ENCODE peak calls at places on chromosomes 1 and 21, in nine cellular contexts. K is GM13977, O is HFF-Myc, L is PC-9, W is nephron progenitor cell, M is transverse colon, Q is tibial artery, D is brain microvascular endothelial cell, Y is upper lobe of left lung. J is an unnamed sample.

GRCh38 chr1:234309598-234310459 is 63.4 kb upstream of the COA6 start:
- DNase-seq in L (peak; percentile 58), D (peak; percentile 55), M (peak; percentile 69), K (peak; percentile 84), Y (peak; percentile 61), Q (peak; percentile 51), W (peak; percentile 75), O (no peak), J (no peak)

GRCh38 chr1:172382406-172382805 is 38.1 kb upstream of the C1orf105 start:
- DNase-seq in Q (no peak), L (no peak), O (no peak), Y (no peak), D (no peak), W (no peak), M (no peak), K (no peak), J (no peak)

GRCh38 chr1:44497422-44498170 is 92.5 kb downstream of the RNF220 start:
- DNase-seq in D (no peak), Y (no peak), O (no peak), Q (no peak), M (no peak), W (no peak), L (no peak), K (no peak), J (no peak)

GRCh38 chr1:173122958-173123852 is 72.5 kb upstream of the TNFSF18 start:
- DNase-seq in L (peak; percentile 69), D (peak; percentile 79), Y (no peak), W (no peak), K (no peak), O (peak; percentile 59), M (peak; percentile 61), Q (peak; percentile 78), J (peak; percentile 89)

GRCh38 chr21:46122241-46122671 is 24.3 kb downstream of the COL6A2 start:
- DNase-seq in L (no peak), O (no peak), M (peak; percentile 6), W (no peak), Q (peak; percentile 16), K (no peak), Y (no peak), D (peak; percentile 84), J (no peak)

GRCh38 chr1:1047407-1047806 is 26.7 kb downstream of the RNF223 start:
- DNase-seq in Y (peak; percentile 75), D (no peak), Q (no peak), L (no peak), W (no peak), O (no peak), K (no peak), M (no peak), J (no peak)

GRCh38 chr1:76247261-76247852 is 172.8 kb downstream of the ST6GALNAC3 start:
- DNase-seq in K (no peak), Q (no peak), M (no peak), Y (no peak), D (no peak), W (peak; percentile 7), O (no peak), L (no peak), J (no peak)

GRCh38 chr1:27621067-27621920 is 13.7 kb downstream of the FGR start:
- DNase-seq in K (no peak), Q (no peak), O (no peak), Y (no peak), M (no peak), D (peak; percentile 51), L (no peak), W (no peak), J (no peak)

GRCh38 chr1:8739377-8739776 is 78.1 kb downstream of the RERE start:
- DNase-seq in W (no peak), L (no peak), M (no peak), K (no peak), Q (no peak), O (no peak), D (no peak), Y (no peak), J (no peak)

GRCh38 chr1:7623886-7624285 is 147.2 kb upstream of the VAMP3 start:
- DNase-seq in D (no peak), Y (no peak), Q (no peak), K (no peak), M (no peak), W (no peak), L (no peak), O (no peak), J (no peak)

GRCh38 chr1:175274368-175274767 is 81.8 kb upstream of the KIAA0040 start:
- DNase-seq in M (no peak), O (no peak), L (no peak), Q (no peak), D (no peak), K (peak; percentile 7), Y (no peak), W (no peak), J (no peak)

GRCh38 chr1:29291756-29292155 is 55.4 kb downstream of the PTPRU start:
- DNase-seq in M (no peak), O (no peak), D (no peak), Q (no peak), L (no peak), Y (no peak), K (no peak), W (no peak), J (no peak)

GRCh38 chr1:41355356-41355755 is 5.9 kb upstream of the FOXO6 start:
- DNase-seq in L (no peak), Y (no peak), K (no peak), D (no peak), Q (no peak), O (no peak), M (no peak), W (no peak), J (no peak)

GRCh38 chr1:67983867-67984266 is 66.6 kb downstream of the DIRAS3 start:
- DNase-seq in L (no peak), D (no peak), Q (no peak), K (no peak), O (no peak), M (no peak), W (no peak), Y (no peak), J (no peak)

GRCh38 chr1:244779410-244779809 is 56.0 kb upstream of the COX20 start:
- DNase-seq in L (no peak), Q (no peak), Y (no peak), W (no peak), K (no peak), D (no peak), M (no peak), O (no peak), J (no peak)

GRCh38 chr1:115282825-115283224 is 55.2 kb downstream of the NGF start:
- DNase-seq in W (no peak), Q (peak; percentile 91), L (no peak), O (no peak), K (no peak), M (peak; percentile 19), Y (no peak), D (no peak), J (no peak)

GRCh38 chr1:157377216-157377821 is 175.0 kb downstream of the FCRL5 start:
- DNase-seq in K (no peak), Y (no peak), O (peak; percentile 11), L (no peak), W (peak; percentile 67), D (peak; percentile 52), Q (no peak), M (peak; percentile 46), J (no peak)

GRCh38 chr1:203751051-203751450 is 13.9 kb upstream of the LAX1 start:
- DNase-seq in L (no peak), D (peak; percentile 54), K (no peak), M (no peak), Y (no peak), Q (no peak), W (no peak), O (no peak), J (no peak)

DNA sequence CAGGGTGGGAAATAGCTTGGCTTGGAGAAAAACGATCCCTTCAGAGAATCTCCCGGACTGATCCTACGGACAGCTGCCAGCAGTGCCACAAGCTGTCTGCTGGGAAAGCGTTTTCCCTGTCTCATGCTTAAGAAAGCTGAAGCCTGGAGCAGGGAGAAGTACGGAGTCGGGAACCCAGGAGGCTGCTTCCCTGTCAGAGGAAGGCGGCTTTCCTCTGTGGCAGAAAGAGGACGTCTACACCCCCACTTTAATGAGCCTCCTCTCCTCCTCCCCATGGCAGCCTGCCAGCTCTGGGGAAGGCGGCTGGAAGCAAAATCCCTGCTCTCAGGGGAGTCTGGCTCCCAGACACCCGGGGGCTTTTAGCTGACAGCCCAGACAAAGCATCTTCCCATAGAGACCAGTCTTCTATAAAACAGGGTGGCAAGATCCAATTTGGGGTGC is 7.3 kb downstream of the KIF21B start:
- DNase-seq in M (peak; percentile 61), Q (no peak), D (no peak), L (peak; percentile 25), K (no peak), O (no peak), W (no peak), Y (no peak), J (no peak)
- TF ChIP-seq CTCF in M (no peak), Q (no peak), D (no peak), L (no peak), K (no peak), O (no peak), W (no peak), Y (no peak), J (no peak)

DNA sequence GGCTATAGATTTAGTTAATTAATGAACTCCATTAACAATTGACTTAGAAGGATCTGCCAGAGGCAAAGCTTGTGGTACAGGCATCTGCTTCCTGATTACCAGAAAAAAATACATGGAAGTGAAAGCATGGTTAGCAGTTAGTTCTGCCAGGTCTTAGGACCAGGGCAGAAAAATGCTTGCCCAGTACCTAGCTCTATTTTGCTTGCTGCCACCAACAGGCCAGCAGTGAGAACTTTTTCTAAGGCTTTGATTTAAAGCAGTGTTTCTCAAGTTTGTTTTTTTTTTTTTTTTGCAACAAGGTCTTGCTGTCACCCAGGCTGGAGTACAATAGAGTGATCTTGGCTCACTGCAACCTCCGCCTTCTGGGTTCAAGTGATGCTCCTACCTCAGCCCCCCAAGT is 16.4 kb upstream of the MTF1 start:
- DNase-seq in L (peak; percentile 48), K (no peak), W (no peak), M (no peak), Y (no peak), Q (no peak), D (peak; percentile 11), O (no peak), J (no peak)
- TF ChIP-seq CTCF in L (peak; percentile 56), K (no peak), W (no peak), M (no peak), Y (no peak), Q (no peak), D (peak; percentile 58), O (no peak), J (no peak)

DNA sequence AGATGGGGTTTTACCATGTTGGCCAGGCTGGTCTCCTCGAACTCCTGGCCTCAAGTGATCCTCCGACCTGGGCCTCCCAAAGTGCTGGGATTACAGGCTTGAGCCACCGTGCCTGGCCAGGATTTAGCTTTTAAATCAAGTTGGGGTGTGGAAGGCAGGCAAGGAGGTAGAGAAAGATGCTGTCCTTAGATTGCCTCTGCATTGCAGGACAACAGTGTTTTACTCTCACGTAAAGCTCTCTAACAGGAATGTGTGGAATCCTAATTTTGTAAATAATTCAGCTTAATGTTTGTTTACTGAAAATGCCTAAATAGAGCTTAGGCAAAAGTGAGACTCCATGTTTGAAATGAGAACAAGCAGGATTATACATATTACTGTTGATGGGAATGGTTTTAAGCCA is 29.5 kb upstream of the TGFB2 start:
- DNase-seq in D (no peak), M (no peak), Q (no peak), W (no peak), O (no peak), Y (no peak), L (no peak), K (no peak), J (no peak)
- TF ChIP-seq CTCF in D (no peak), M (no peak), Q (no peak), W (no peak), O (no peak), Y (no peak), L (no peak), K (no peak), J (no peak)

GRCh38 chr1:238530209-238530851 is 639.6 kb upstream of the ZP4 start:
- DNase-seq in L (no peak), Y (peak; percentile 37), O (no peak), Q (no peak), K (no peak), W (no peak), D (no peak), M (no peak), J (no peak)
- TF ChIP-seq CTCF in L (no peak), Y (no peak), O (no peak), Q (no peak), K (no peak), W (no peak), D (no peak), M (no peak), J (no peak)

J was measured in CD14-positive monocyte.